ENCODE peak calls at places on chromosome 12, in seven cellular contexts. Z, T, K, G, D, L and H are unnamed samples. For H3K9me3, the result is how much of the 10 kb centered on the place peaks cover.

GRCh38 chr12:40515041-40515825 is 177.0 kb upstream of the CNTN1 start:
- DNase-seq in L (no peak), Z (peak), K (no peak), D (no peak), T (no peak), G (no peak), H (no peak)

GRCh38 chr12:55741978-55742377 is 944 bp upstream of the GDF11 start:
- DNase-seq in K (no peak), Z (no peak), G (no peak), T (no peak), D (no peak), L (no peak), H (no peak)

GRCh38 chr12:80175307-80175930 is 76.1 kb downstream of the OTOGL start:
- DNase-seq in T (no peak), L (no peak), Z (no peak), G (no peak), D (no peak), K (peak), H (no peak)

GRCh38 chr12:75705749-75706719 is 194.6 kb upstream of the KRR1 start:
- DNase-seq in L (no peak), T (peak), G (peak), K (peak), Z (peak), D (peak), H (peak)

GRCh38 chr12:19140381-19141236 is 11.1 kb downstream of the PLEKHA5 start:
- DNase-seq in G (no peak), Z (peak), D (no peak), K (no peak), L (no peak), T (no peak), H (no peak)

GRCh38 chr12:40921563-40922163 is 229.4 kb downstream of the CNTN1 start:
- DNase-seq in G (no peak), L (no peak), Z (no peak), T (no peak), K (no peak), D (no peak), H (no peak)

GRCh38 chr12:124507188-124508109 is 60.0 kb downstream of the NCOR2 start:
- DNase-seq in K (no peak), L (no peak), D (no peak), G (peak), T (peak), Z (peak), H (no peak)

GRCh38 chr12:67426067-67426466 is 156.9 kb downstream of the CAND1 start:
- DNase-seq in L (peak), G (no peak), D (no peak), Z (peak), K (no peak), T (no peak), H (peak)

GRCh38 chr12:124747426-124748161 is 116.1 kb downstream of the SCARB1 start:
- DNase-seq in K (peak), D (no peak), T (no peak), L (no peak), G (no peak), Z (peak), H (no peak)

GRCh38 chr12:46133751-46134150 is 135.1 kb downstream of the SLC38A1 start:
- DNase-seq in L (no peak), D (no peak), T (no peak), K (peak), Z (no peak), G (no peak), H (no peak)

GRCh38 chr12:47885012-47885501 is 19.7 kb downstream of the VDR start:
- DNase-seq in L (no peak), T (no peak), K (no peak), D (no peak), G (no peak), Z (no peak), H (no peak)

GRCh38 chr12:119115296-119115905 is 63.3 kb upstream of the HSPB8 start:
- DNase-seq in D (no peak), T (no peak), K (no peak), L (peak), Z (peak), G (no peak), H (peak)

GRCh38 chr12:32756476-32757158 is 920 bp upstream of the YARS2 start:
- DNase-seq in G (no peak), K (no peak), T (no peak), L (no peak), Z (no peak), D (no peak), H (no peak)

GRCh38 chr12:120214626-120215356 is 13.9 kb upstream of the RPLP0 start:
- DNase-seq in D (no peak), T (no peak), G (no peak), Z (no peak), L (no peak), K (no peak), H (no peak)

GRCh38 chr12:124454735-124455134 is 112.7 kb downstream of the NCOR2 start:
- DNase-seq in G (no peak), T (no peak), K (no peak), Z (peak), D (no peak), L (no peak), H (no peak)

GRCh38 chr12:24396266-24396665 is 446.8 kb upstream of the SOX5 start:
- DNase-seq in K (no peak), D (no peak), L (no peak), G (no peak), Z (no peak), T (no peak), H (no peak)

GRCh38 chr12:93425736-93426363 is 15.9 kb downstream of the UBE2N start:
- DNase-seq in G (no peak), K (no peak), L (no peak), T (no peak), D (no peak), Z (no peak), H (no peak)

GRCh38 chr12:132936163-132936562 is 19.9 kb downstream of the ZNF605 start:
- DNase-seq in T (no peak), Z (no peak), K (no peak), L (no peak), G (no peak), D (no peak), H (no peak)
- H3K9me3 ChIP-seq in T (half or more), Z (under half), K (under half), L (under half), G (under half), D (under half), H (half or more)

GRCh38 chr12:110658882-110659281 is 30.0 kb downstream of the HVCN1 start:
- DNase-seq in Z (no peak), L (no peak), K (no peak), T (no peak), G (no peak), D (no peak), H (no peak)
- H3K4me3 ChIP-seq in Z (no peak), L (no peak), K (no peak), T (no peak), G (no peak), D (no peak), H (no peak)

GRCh38 chr12:115898670-115899069 is 378.8 kb downstream of the MED13L start:
- DNase-seq in T (no peak), L (no peak), D (no peak), G (no peak), Z (no peak), K (no peak), H (no peak)

GRCh38 chr12:115891551-115891950 is 385.9 kb downstream of the MED13L start:
- DNase-seq in K (no peak), Z (no peak), T (no peak), D (no peak), L (no peak), G (no peak), H (no peak)

GRCh38 chr12:115897718-115898117 is 379.8 kb downstream of the MED13L start:
- DNase-seq in Z (peak), G (no peak), D (no peak), T (no peak), K (no peak), L (no peak), H (no peak)

DNA sequence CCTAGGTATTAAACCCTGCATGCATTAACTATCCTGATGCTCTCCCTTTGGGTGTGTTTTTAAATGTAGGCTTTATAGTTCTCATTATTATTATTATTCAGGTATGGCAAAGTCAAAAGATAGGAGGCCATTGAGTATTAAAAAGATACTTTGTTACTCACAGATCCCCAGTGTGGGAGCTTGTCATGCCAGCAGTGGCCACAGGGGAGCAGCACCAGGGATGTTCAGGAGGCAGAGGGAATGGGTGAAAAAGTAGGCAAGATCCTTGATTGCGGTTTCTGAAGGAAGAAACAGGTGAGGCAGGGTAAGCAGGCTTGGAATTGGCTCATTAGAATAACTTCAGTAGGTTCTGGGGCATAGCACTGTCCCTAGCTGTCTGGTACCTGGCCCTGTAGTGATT is 382.2 kb downstream of the MED13L start:
- DNase-seq in T (no peak), G (no peak), Z (no peak), K (no peak), L (no peak), D (no peak), H (no peak)
- TF ChIP-seq CTCF in T (no peak), G (no peak), Z (peak), K (peak), L (no peak), D (no peak), H (peak)

GRCh38 chr12:133063556-133063955 is 17.2 kb upstream of the ZNF140 start:
- DNase-seq in T (no peak), D (no peak), K (no peak), L (no peak), Z (no peak), G (no peak), H (no peak)

GRCh38 chr12:133061954-133062353 is 18.8 kb upstream of the ZNF140 start:
- DNase-seq in D (no peak), Z (no peak), T (no peak), K (no peak), G (no peak), L (no peak), H (no peak)

GRCh38 chr12:133057446-133057845 is 20.1 kb downstream of the ZNF84 start:
- DNase-seq in G (no peak), K (no peak), L (no peak), Z (peak), D (no peak), T (no peak), H (no peak)

GRCh38 chr12:133058203-133059125 is 21.2 kb downstream of the ZNF84 start:
- DNase-seq in T (no peak), G (no peak), D (no peak), L (no peak), K (no peak), Z (no peak), H (no peak)
- H3K9me3 ChIP-seq in T (half or more), G (under half), D (half or more), L (under half), K (half or more), Z (half or more), H (under half)

DNA sequence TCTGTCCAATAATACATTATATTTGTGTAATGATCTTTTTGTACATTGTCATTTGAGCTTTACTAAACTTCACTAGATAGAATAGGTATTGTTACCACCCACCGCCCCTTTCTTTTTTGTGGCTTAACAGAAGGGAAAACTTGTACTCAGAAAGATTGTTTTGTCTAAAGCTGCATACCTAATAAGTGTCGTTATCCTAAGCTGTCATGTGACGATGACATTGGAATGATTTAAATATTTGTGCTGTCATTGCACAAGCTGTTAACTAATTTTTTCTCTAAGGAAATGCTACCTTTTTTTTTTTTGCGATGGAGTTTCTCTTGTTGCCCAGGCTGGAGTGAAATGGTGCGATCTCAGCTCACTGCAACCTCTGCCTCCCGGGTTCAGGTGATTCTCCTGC is 3.6 kb downstream of the DIP2B start:
- DNase-seq in Z (no peak), G (no peak), L (no peak), D (no peak), T (no peak), K (no peak), H (no peak)
- H3K4me3 ChIP-seq in Z (no peak), G (no peak), L (no peak), D (no peak), T (no peak), K (no peak), H (no peak)

GRCh38 chr12:51419473-51420228 is 5.0 kb upstream of the SLC4A8 start:
- DNase-seq in Z (no peak), D (no peak), K (no peak), G (no peak), L (no peak), T (no peak), H (no peak)

GRCh38 chr12:51424094-51424661 is 453 bp upstream of the SLC4A8 start:
- DNase-seq in Z (no peak), G (no peak), K (no peak), D (no peak), T (no peak), L (no peak), H (no peak)

GRCh38 chr12:51424662-51425539 is at the start of gene SLC4A8:
- DNase-seq in T (peak), Z (peak), L (peak), K (no peak), D (peak), G (peak), H (peak)

GRCh38 chr12:51417826-51418225 is 6.8 kb upstream of the SLC4A8 start:
- DNase-seq in T (no peak), D (no peak), Z (no peak), K (no peak), L (no peak), G (no peak), H (no peak)

DNA sequence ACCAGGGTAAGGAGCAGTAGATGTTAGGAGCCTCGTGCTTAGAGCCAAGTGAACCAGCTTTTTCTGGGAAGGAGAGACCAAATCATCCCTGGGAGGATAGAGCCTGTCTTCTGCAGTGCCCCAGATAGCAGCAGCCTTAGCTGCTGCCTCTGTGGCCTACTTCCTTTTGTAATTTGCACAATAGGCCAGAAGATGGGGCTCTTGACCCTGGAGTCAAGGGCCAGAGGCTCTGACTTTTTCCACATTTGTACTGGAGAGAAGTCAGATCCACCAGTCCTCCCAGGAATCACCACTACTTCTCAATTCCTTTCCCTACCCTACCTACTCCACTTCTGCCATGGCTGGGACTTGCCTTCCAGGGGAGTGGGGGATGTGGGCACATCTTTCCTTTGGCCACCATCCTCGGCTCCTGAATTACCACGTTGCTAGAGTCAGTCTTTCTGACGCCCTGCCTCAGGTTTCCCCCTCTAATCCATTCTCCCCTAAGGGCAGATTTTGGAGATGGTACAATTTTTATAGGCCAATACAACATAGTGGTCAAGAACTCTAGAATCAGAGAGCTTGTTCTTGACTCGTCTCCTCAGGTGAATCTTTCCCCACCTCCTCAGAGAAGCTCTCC is 3.3 kb upstream of the SLC4A8 start:
- DNase-seq in T (no peak), G (peak), L (peak), Z (peak), D (no peak), K (peak), H (peak)
- TF ChIP-seq CTCF in T (peak), G (peak), L (peak), Z (peak), D (no peak), K (peak), H (peak)

GRCh38 chr12:132881853-132882252 is 5.6 kb downstream of the CHFR start:
- DNase-seq in T (no peak), G (no peak), D (no peak), Z (peak), L (no peak), K (no peak), H (peak)

GRCh38 chr12:132887513-132888341 is at the start of gene CHFR:
- DNase-seq in D (peak), G (peak), Z (peak), T (peak), L (peak), K (peak), H (peak)

GRCh38 chr12:132888852-132889251 is 1.4 kb upstream of the CHFR start:
- DNase-seq in K (no peak), D (no peak), T (no peak), G (no peak), L (no peak), Z (no peak), H (no peak)

DNA sequence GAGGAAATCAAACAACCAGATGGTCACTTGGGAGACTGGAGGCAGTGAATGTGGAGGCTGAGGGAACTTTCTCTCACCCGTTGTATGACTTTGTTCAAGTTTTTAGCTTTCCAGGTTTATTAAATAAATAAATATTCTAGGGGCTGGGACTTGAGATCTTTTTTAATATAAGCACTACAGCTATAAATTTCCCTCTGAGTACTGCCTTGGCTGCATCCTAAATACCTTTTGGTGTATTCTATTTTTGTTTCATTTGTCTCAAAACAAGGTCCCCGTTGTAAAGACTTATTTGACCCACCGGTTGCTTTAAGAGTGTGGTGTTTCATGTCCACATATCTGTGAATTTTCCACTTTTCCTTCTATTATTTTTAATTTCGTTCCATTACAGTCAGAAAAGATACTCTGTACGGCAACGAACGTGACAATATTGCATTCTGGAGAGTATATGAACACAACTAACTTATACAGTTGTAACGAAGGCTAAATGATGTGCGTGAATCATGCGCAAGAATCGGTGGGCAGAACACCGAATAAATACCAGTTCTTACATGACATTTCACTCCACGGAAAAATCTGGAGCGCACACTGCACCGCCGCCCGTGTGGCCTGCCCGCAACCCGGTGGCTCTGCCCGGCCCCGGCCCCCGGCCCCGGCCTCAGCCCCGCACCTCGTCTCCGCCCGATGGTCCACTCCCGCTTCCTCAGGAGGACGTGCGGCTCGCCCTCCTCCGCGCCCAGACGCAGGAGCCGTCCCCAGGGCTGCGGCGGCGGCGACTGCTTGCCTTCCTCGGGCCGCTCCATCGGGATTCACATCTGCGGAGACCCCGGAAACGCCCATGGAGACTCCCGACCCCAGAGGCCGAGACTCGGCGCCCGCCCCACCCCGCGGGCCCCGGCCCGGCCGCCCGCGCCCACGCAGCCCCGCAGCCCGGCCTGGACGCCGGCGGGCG is 602 bp downstream of the CHFR start:
- DNase-seq in K (no peak), G (no peak), L (peak), D (peak), T (no peak), Z (no peak), H (no peak)
- H3K9me3 ChIP-seq in K (under half), G (under half), L (under half), D (under half), T (under half), Z (under half), H (under half)

GRCh38 chr12:27967551-27968054 is 4.9 kb downstream of the PTHLH start:
- DNase-seq in L (no peak), Z (peak), T (no peak), G (no peak), K (no peak), D (no peak), H (no peak)
- H3K4me3 ChIP-seq in L (no peak), Z (peak), T (no peak), G (no peak), K (no peak), D (no peak), H (no peak)

GRCh38 chr12:125873031-125873430 is 807.8 kb downstream of the AACS start:
- DNase-seq in Z (peak), T (no peak), K (no peak), D (no peak), G (no peak), L (no peak), H (no peak)

GRCh38 chr12:125882141-125882540 is 816.9 kb downstream of the AACS start:
- DNase-seq in T (no peak), L (no peak), K (no peak), G (no peak), D (no peak), Z (peak), H (no peak)

DNA sequence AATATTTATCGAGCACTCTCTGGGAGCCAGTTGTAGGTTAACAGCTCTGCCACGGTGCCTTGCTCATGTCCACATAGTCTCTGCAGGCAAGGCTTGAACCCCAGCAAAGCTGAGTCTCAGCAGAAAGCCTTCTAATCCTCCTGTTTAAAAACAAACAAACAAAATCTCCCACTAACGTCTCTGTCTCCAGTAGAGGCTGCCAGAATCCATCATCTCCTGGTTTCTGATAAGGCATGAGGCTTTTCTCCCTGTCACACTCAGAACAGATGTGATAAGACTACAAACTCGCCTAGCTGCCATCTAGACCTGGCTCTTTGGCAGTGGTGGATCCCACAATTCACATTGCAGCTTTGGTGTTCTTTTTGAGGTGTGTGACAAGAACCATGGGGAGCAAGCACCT is 813.2 kb downstream of the AACS start:
- DNase-seq in D (no peak), Z (no peak), G (no peak), T (no peak), L (no peak), K (no peak), H (no peak)
- TF ChIP-seq CTCF in D (no peak), Z (no peak), G (no peak), T (no peak), L (no peak), K (no peak), H (no peak)

DNA sequence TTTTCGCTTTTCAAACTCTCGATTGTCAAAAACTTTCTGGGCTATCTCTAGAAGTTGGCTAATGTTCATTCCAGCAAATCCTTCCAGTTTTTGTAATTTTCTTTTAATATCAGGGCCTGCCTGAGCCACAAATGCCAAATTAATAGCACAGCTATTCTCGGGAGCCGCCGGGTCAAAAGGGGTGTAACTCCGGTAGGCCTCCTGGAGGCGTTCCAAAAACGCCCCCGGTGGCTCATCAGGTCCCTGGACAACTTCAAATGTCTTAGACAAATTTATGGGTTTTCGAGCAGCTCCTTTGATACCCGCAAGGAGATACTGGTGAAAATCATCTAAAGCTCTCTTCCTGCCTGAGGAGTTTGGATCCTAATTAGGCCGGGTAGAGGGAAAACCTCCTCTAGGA is 117.9 kb upstream of the PZP start:
- DNase-seq in Z (no peak), D (no peak), K (no peak), L (no peak), T (no peak), G (no peak), H (no peak)
- H3K9me3 ChIP-seq in Z (under half), D (under half), K (under half), L (under half), T (under half), G (under half), H (under half)